ENCODE peak calls at places on chromosome 21, in six cellular contexts. G, C, H, Q, V and W are unnamed samples.

GRCh38 chr21:32728455-32729237 is 833 bp upstream of the SYNJ1 start:
- DNase-seq in G (no peak), C (no peak), H (no peak), Q (no peak), V (no peak), W (no peak)

GRCh38 chr21:15687208-15687607 is 42.6 kb upstream of the USP25 start:
- DNase-seq in G (peak; percentile 76), C (no peak), H (no peak), Q (peak; percentile 74), V (no peak), W (no peak)

GRCh38 chr21:29849735-29850176 is 90.0 kb downstream of the GRIK1 start:
- DNase-seq in G (peak; percentile 73), C (peak; percentile 76), H (no peak), Q (peak; percentile 57), V (no peak), W (no peak)

GRCh38 chr21:46150073-46150472 is 5.3 kb downstream of the FTCD start:
- DNase-seq in G (no peak), C (peak; percentile 9), H (no peak), Q (no peak), V (no peak), W (no peak)

GRCh38 chr21:46160563-46161179 is 5.3 kb upstream of the FTCD start:
- DNase-seq in G (peak; percentile 8), C (peak; percentile 13), H (no peak), Q (no peak), V (no peak), W (peak; percentile 37)

GRCh38 chr21:20783611-20784010 is 214.6 kb upstream of the NCAM2 start:
- DNase-seq in G (no peak), C (no peak), H (no peak), Q (no peak), V (no peak), W (no peak)

GRCh38 chr21:39077816-39078215 is 105.4 kb downstream of the PSMG1 start:
- DNase-seq in G (no peak), C (no peak), H (no peak), Q (no peak), V (no peak), W (peak; percentile 31)

GRCh38 chr21:16085436-16085835 is 355.7 kb downstream of the USP25 start:
- DNase-seq in G (no peak), C (no peak), H (no peak), Q (peak; percentile 39), V (no peak), W (no peak)

GRCh38 chr21:29230541-29231275 is 68.0 kb upstream of the BACH1 start:
- DNase-seq in G (peak; percentile 77), C (no peak), H (no peak), Q (no peak), V (no peak), W (no peak)

GRCh38 chr21:33541756-33542639 is at the start of gene GART:
- DNase-seq in G (peak; percentile 82), C (peak; percentile 88), H (peak; percentile 75), Q (peak; percentile 65), V (peak; percentile 78), W (peak; percentile 25)

GRCh38 chr21:26003428-26003827 is 167.1 kb downstream of the APP start:
- DNase-seq in G (no peak), C (no peak), H (no peak), Q (no peak), V (no peak), W (no peak)

GRCh38 chr21:33109574-33110339 is 39.8 kb downstream of the OLIG1 start:
- DNase-seq in G (no peak), C (no peak), H (no peak), Q (no peak), V (no peak), W (no peak)

GRCh38 chr21:15062566-15062965 is 2.2 kb downstream of the NRIP1 start:
- DNase-seq in G (no peak), C (no peak), H (no peak), Q (no peak), V (no peak), W (no peak)

GRCh38 chr21:27362249-27362648 is 395.4 kb upstream of the ADAMTS5 start:
- DNase-seq in G (peak; percentile 28), C (no peak), H (no peak), Q (no peak), V (no peak), W (no peak)

GRCh38 chr21:37237764-37238163 is 29.4 kb downstream of the VPS26C start:
- DNase-seq in G (no peak), C (peak; percentile 58), H (no peak), Q (no peak), V (no peak), W (no peak)
- H3K36me3 ChIP-seq in G (peaks cover 14% of the 10 kb centered on the region), C (no peaks in the 10 kb centered on the region), H (peaks cover 54% of the 10 kb centered on the region), Q (peaks cover 34% of the 10 kb centered on the region), V (peaks cover 6% of the 10 kb centered on the region), W (peaks cover 38% of the 10 kb centered on the region)

DNA sequence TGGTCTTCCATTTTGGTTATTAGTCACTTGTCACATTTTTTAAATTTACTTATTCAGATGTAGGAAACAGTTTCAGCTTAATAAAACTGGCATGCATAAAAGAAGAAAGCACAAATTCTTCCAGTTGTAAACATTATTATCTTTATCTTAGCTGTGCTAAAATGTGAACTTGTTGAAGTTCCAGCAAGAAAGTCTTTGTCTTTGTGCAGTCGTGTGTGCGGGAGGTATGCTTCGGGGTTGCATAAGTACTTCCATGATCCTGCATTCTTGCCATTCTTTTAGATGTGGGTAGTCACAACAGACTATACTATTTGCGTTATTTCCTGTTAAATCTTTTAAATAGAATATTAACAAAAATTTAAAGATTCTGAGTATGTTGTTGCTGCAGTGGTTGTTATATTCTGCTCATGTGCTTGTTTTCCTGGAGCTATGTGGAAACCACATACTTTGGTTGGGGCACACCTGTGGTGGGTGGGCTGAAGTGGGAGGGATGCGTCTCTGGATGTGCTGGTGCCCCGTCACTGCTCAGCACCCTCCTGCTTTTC is 49.9 kb downstream of the CBS start:
- DNase-seq in G (peak; percentile 92), C (no peak), H (no peak), Q (peak; percentile 85), V (no peak), W (no peak)
- H3K36me3 ChIP-seq in G (peaks cover 53% of the 10 kb centered on the region), C (no peaks in the 10 kb centered on the region), H (peaks cover 48% of the 10 kb centered on the region), Q (peaks cover 57% of the 10 kb centered on the region), V (no peaks in the 10 kb centered on the region), W (peaks cover 33% of the 10 kb centered on the region)

GRCh38 chr21:17491716-17492414 is 21.0 kb upstream of the CXADR start:
- DNase-seq in G (peak; percentile 16), C (no peak), H (no peak), Q (peak; percentile 99), V (no peak), W (no peak)
- H3K36me3 ChIP-seq in G (no peaks in the 10 kb centered on the region), C (no peaks in the 10 kb centered on the region), H (no peaks in the 10 kb centered on the region), Q (no peaks in the 10 kb centered on the region), V (no peaks in the 10 kb centered on the region), W (no peaks in the 10 kb centered on the region)

GRCh38 chr21:37322084-37322483 is 44.5 kb upstream of the DYRK1A start:
- DNase-seq in G (no peak), C (no peak), H (no peak), Q (no peak), V (no peak), W (no peak)
- H3K36me3 ChIP-seq in G (no peaks in the 10 kb centered on the region), C (no peaks in the 10 kb centered on the region), H (no peaks in the 10 kb centered on the region), Q (no peaks in the 10 kb centered on the region), V (no peaks in the 10 kb centered on the region), W (no peaks in the 10 kb centered on the region)

GRCh38 chr21:44064852-44065403 is 42.3 kb upstream of the PWP2 start:
- DNase-seq in G (no peak), C (no peak), H (no peak), Q (no peak), V (no peak), W (no peak)
- H3K36me3 ChIP-seq in G (peaks cover 36% of the 10 kb centered on the region), C (no peaks in the 10 kb centered on the region), H (peaks cover 42% of the 10 kb centered on the region), Q (peaks cover 41% of the 10 kb centered on the region), V (no peaks in the 10 kb centered on the region), W (peaks cover 36% of the 10 kb centered on the region)

DNA sequence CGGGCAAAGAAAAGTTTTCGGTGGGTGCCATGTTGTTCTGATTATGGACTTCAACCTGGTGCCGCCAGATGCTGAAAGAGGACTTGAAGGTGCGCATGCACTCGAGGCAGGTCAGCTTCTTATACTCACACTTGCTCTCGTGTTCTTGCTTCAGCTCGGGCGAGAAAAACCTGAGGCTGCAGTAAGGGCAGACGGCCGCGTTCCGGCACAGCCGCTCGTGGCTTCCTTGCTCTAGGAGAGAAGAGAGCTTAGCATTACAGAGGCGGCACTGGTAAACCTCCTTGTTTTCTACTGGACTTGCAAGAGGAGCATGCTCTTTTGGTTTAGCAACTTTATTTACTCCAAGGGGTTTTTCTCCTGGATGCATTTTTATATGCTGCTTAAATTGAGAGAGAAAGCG is 18.5 kb downstream of the ZBTB21 start:
- DNase-seq in G (no peak), C (no peak), H (no peak), Q (no peak), V (no peak), W (no peak)
- H3K36me3 ChIP-seq in G (peaks cover 13% of the 10 kb centered on the region), C (no peaks in the 10 kb centered on the region), H (peaks cover 33% of the 10 kb centered on the region), Q (peaks cover 28% of the 10 kb centered on the region), V (peaks cover 3% of the 10 kb centered on the region), W (peaks cover 31% of the 10 kb centered on the region)

GRCh38 chr21:34874689-34875513 is 174.2 kb downstream of the RUNX1 start:
- DNase-seq in G (no peak), C (no peak), H (no peak), Q (no peak), V (no peak), W (no peak)

GRCh38 chr21:34878501-34878900 is 170.6 kb downstream of the RUNX1 start:
- DNase-seq in G (no peak), C (no peak), H (no peak), Q (no peak), V (no peak), W (no peak)

GRCh38 chr21:34875830-34876229 is 173.3 kb downstream of the RUNX1 start:
- DNase-seq in G (no peak), C (no peak), H (no peak), Q (peak; percentile 50), V (no peak), W (no peak)

GRCh38 chr21:34878940-34879339 is 170.2 kb downstream of the RUNX1 start:
- DNase-seq in G (no peak), C (no peak), H (no peak), Q (no peak), V (no peak), W (no peak)

DNA sequence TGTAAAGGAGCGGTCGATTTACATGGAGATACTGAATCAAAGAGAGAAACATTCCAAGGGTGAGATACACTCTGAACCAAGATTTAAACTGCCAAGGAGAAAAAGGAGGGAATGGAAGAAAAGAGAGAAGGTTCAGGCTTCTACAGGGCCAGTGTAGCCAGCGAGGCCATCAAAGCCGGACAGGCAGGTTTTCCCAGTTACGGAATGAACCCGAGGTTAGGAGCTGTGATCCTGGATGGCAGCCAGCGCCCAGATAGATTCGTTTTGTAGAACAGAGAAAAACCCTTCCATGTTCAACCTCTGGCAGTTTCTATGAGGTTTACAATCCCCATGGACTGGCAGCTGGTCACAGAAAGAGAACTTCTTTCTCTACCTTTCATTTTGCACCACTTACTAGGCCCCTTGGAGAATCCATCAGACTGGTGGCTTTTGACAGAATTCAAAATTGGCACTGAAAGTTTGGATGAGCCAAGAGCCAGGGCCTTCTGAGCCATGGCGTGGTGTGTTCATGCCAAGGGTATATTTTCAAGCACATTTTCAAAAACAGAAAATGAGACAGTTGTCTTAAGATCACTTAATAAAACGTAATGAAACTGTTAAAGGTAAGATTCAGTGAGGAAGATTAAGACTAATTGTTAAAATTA is 171.5 kb downstream of the RUNX1 start:
- DNase-seq in G (peak; percentile 94), C (no peak), H (no peak), Q (no peak), V (no peak), W (no peak)
- H3K36me3 ChIP-seq in G (peaks cover 19% of the 10 kb centered on the region), C (no peaks in the 10 kb centered on the region), H (peaks cover 57% of the 10 kb centered on the region), Q (peaks cover 46% of the 10 kb centered on the region), V (no peaks in the 10 kb centered on the region), W (no peaks in the 10 kb centered on the region)